ENCODE peak calls at places on chromosomes 12 and 14, in nine cellular contexts. J is smooth muscle cell of the brain vasculature; T is mucosa of gallbladder; S is activated naive CD4-positive, alpha-beta T cell; B is substantia nigra; Y is foreskin fibroblast; R is GM18507; O is thyroid gland; Q is GM12891. X is an unnamed sample.

GRCh38 chr14:56187736-56188135 is 69.5 kb downstream of the PELI2 start:
- DNase-seq in J (no peak), T (no peak), S (no peak), B (no peak), Y (no peak), R (no peak), O (no peak), Q (no peak), X (no peak)

GRCh38 chr12:126189856-126190255 is 1124.6 kb downstream of the AACS start:
- DNase-seq in J (no peak), T (no peak), S (no peak), B (no peak), Y (no peak), R (no peak), O (no peak), Q (no peak), X (no peak)

GRCh38 chr12:25645421-25645820 is 92.3 kb upstream of the LMNTD1 start:
- DNase-seq in J (no peak), T (no peak), S (no peak), B (no peak), Y (no peak), R (no peak), O (no peak), Q (no peak), X (no peak)

GRCh38 chr14:28770574-28770973 is 4.0 kb downstream of the FOXG1 start:
- DNase-seq in J (no peak), T (no peak), S (no peak), B (no peak), Y (no peak), R (no peak), O (no peak), Q (no peak), X (no peak)

GRCh38 chr14:94322648-94323570 is at the start of gene SERPINA6:
- DNase-seq in J (peak), T (peak), S (no peak), B (no peak), Y (peak), R (no peak), O (no peak), Q (no peak), X (no peak)

GRCh38 chr14:92472860-92473259 is 40.7 kb upstream of the RIN3 start:
- DNase-seq in J (no peak), T (no peak), S (no peak), B (peak), Y (no peak), R (no peak), O (no peak), Q (no peak), X (no peak)

GRCh38 chr12:27984275-27984674 is 11.7 kb upstream of the PTHLH start:
- DNase-seq in J (no peak), T (no peak), S (no peak), B (no peak), Y (no peak), R (no peak), O (no peak), Q (no peak), X (no peak)

GRCh38 chr12:53103860-53104305 is 597 bp downstream of the SOAT2 start:
- DNase-seq in J (no peak), T (no peak), S (no peak), B (no peak), Y (no peak), R (no peak), O (no peak), Q (no peak), X (no peak)

GRCh38 chr14:69980457-69981414 is 101.5 kb downstream of the SMOC1 start:
- DNase-seq in J (no peak), T (no peak), S (no peak), B (peak), Y (no peak), R (no peak), O (no peak), Q (no peak), X (no peak)

GRCh38 chr14:33348510-33348909 is 409.8 kb downstream of the NPAS3 start:
- DNase-seq in J (no peak), T (no peak), S (no peak), B (peak), Y (no peak), R (no peak), O (no peak), Q (no peak), X (no peak)

GRCh38 chr14:52077261-52077984 is 8.6 kb upstream of the NID2 start:
- DNase-seq in J (no peak), T (no peak), S (no peak), B (peak), Y (no peak), R (no peak), O (no peak), Q (no peak), X (no peak)

GRCh38 chr12:111826982-111827381 is 15.0 kb upstream of the MAPKAPK5 start:
- DNase-seq in J (no peak), T (no peak), S (no peak), B (no peak), Y (no peak), R (no peak), O (no peak), Q (no peak), X (no peak)

GRCh38 chr14:100901391-100902183 is 1.9 kb downstream of the RTL1 start:
- DNase-seq in J (no peak), T (no peak), S (no peak), B (no peak), Y (no peak), R (no peak), O (no peak), Q (no peak), X (no peak)

GRCh38 chr12:93348568-93349435 is 28.9 kb upstream of the NUDT4 start:
- DNase-seq in J (no peak), T (no peak), S (no peak), B (no peak), Y (no peak), R (no peak), O (no peak), Q (no peak), X (no peak)

GRCh38 chr12:116060765-116061164 is 216.7 kb downstream of the MED13L start:
- DNase-seq in J (no peak), T (no peak), S (no peak), B (no peak), Y (no peak), R (peak), O (no peak), Q (peak), X (no peak)

GRCh38 chr14:49363926-49364751 is 222.0 kb downstream of the RPS29 start:
- DNase-seq in J (no peak), T (no peak), S (no peak), B (no peak), Y (no peak), R (no peak), O (no peak), Q (no peak), X (no peak)

GRCh38 chr12:100254876-100255275 is 12.0 kb downstream of the DEPDC4 start:
- DNase-seq in J (no peak), T (no peak), S (no peak), B (no peak), Y (peak), R (no peak), O (no peak), Q (no peak), X (no peak)

GRCh38 chr12:44875954-44876553 is at the start of gene NELL2:
- DNase-seq in J (no peak), T (peak), S (peak), B (no peak), Y (peak), R (no peak), O (peak), Q (peak), X (peak)

GRCh38 chr14:71116206-71117122 is 209.2 kb downstream of the PCNX1 start:
- DNase-seq in J (no peak), T (no peak), S (no peak), B (no peak), Y (no peak), R (peak), O (no peak), Q (no peak), X (no peak)